ENCODE peak calls at places on chromosomes 5 and 9, in nine cellular contexts. E is activated CD8-positive, alpha-beta memory T cell treated with anti-CD3 and anti-CD28 coated beads for 4 hours; S is AG08395; Q is neural crest cell; L is GM10248; O is NCI-H460; M is GM03348; R is right atrium auricular region; B is MV-4-11. I is an unnamed sample.

GRCh38 chr9:80376180-80376579 is 804.4 kb downstream of the TLE4 start:
- DNase-seq in O (no peak), S (no peak), Q (no peak), R (no peak), B (no peak), M (no peak), E (no peak), L (no peak), I (no peak)

GRCh38 chr9:78280982-78281668 is 15.8 kb upstream of the PSAT1 start:
- DNase-seq in O (no peak), L (no peak), B (no peak), S (no peak), M (peak; percentile 44), Q (no peak), E (no peak), R (peak; percentile 75), I (no peak)

GRCh38 chr9:127700140-127700539 is 6.6 kb upstream of the CFAP157 start:
- DNase-seq in B (no peak), Q (no peak), S (no peak), R (no peak), E (no peak), L (no peak), M (no peak), O (no peak), I (no peak)

GRCh38 chr5:110070836-110071235 is 381.1 kb downstream of the MAN2A1 start:
- DNase-seq in S (no peak), R (no peak), O (no peak), B (no peak), Q (no peak), E (no peak), M (no peak), L (no peak), I (no peak)

GRCh38 chr5:30103056-30104020 is 1090.1 kb upstream of the CDH6 start:
- DNase-seq in E (no peak), O (no peak), M (no peak), B (no peak), Q (no peak), L (no peak), S (no peak), R (no peak), I (no peak)

GRCh38 chr9:129703667-129704355 is 38.4 kb downstream of the PRRX2 start:
- DNase-seq in L (no peak), R (peak; percentile 76), M (peak; percentile 78), O (no peak), S (peak; percentile 83), E (no peak), B (no peak), Q (no peak), I (no peak)

GRCh38 chr5:173670791-173671120 is 54.3 kb upstream of the BOD1 start:
- DNase-seq in L (no peak), E (no peak), B (no peak), R (no peak), O (no peak), M (peak; percentile 37), Q (no peak), S (no peak), I (no peak)

GRCh38 chr9:93613791-93614190 is 37.4 kb downstream of the PHF2 start:
- DNase-seq in E (no peak), O (no peak), Q (no peak), S (no peak), R (peak; percentile 40), L (no peak), B (no peak), M (no peak), I (no peak)

GRCh38 chr9:92668746-92669526 is 995 bp downstream of the IPPK start:
- DNase-seq in L (no peak), Q (no peak), O (peak; percentile 45), S (peak; percentile 82), R (peak; percentile 74), E (peak; percentile 24), B (no peak), M (peak; percentile 88), I (no peak)

GRCh38 chr9:75893096-75893495 is 2.6 kb downstream of the PCSK5 start:
- DNase-seq in B (no peak), M (no peak), R (no peak), Q (no peak), O (no peak), L (no peak), E (no peak), S (no peak), I (no peak)

GRCh38 chr5:76801159-76801802 is 17.5 kb upstream of the F2RL1 start:
- DNase-seq in R (peak; percentile 86), O (no peak), Q (no peak), E (no peak), M (peak; percentile 76), L (no peak), B (no peak), S (peak; percentile 68), I (no peak)

GRCh38 chr5:103424008-103424407 is 138.6 kb downstream of the NUDT12 start:
- DNase-seq in O (no peak), R (no peak), L (no peak), M (no peak), Q (no peak), S (no peak), E (no peak), B (no peak), I (no peak)

GRCh38 chr5:93289915-93290314 is 291.1 kb downstream of the NR2F1-AS1 start:
- DNase-seq in E (no peak), B (no peak), O (no peak), L (no peak), R (no peak), M (no peak), Q (no peak), S (no peak), I (no peak)

GRCh38 chr9:135102331-135102730 is 14.9 kb downstream of the OLFM1 start:
- DNase-seq in Q (no peak), B (no peak), S (no peak), L (no peak), E (no peak), R (no peak), O (no peak), M (no peak), I (no peak)

GRCh38 chr9:130711469-130711868 is 17.9 kb downstream of the EXOSC2 start:
- DNase-seq in E (no peak), R (no peak), M (no peak), S (no peak), Q (no peak), O (no peak), L (no peak), B (no peak), I (no peak)

GRCh38 chr9:90881648-90882047 is 80.0 kb downstream of the SYK start:
- DNase-seq in O (no peak), S (no peak), Q (no peak), E (no peak), B (no peak), R (no peak), M (no peak), L (peak; percentile 24), I (no peak)

GRCh38 chr5:66882592-66883227 is 286.5 kb downstream of the MAST4 start:
- DNase-seq in S (no peak), B (no peak), O (peak; percentile 72), M (no peak), L (no peak), E (no peak), R (no peak), Q (no peak), I (no peak)

GRCh38 chr5:141608046-141608445 is 10.8 kb downstream of the DIAPH1 start:
- DNase-seq in L (no peak), E (no peak), O (no peak), Q (no peak), B (no peak), S (no peak), R (no peak), M (no peak), I (no peak)

GRCh38 chr5:143976055-143976454 is 164.1 kb downstream of the HMHB1 start:
- DNase-seq in S (peak; percentile 13), O (no peak), Q (no peak), R (no peak), M (no peak), B (no peak), L (no peak), E (no peak), I (no peak)

GRCh38 chr9:134592018-134592818 is 49.4 kb upstream of the COL5A1 start:
- DNase-seq in L (no peak), O (no peak), Q (no peak), E (no peak), S (peak; percentile 94), R (peak; percentile 84), M (peak; percentile 94), B (peak; percentile 92), I (no peak)

GRCh38 chr9:37988041-37988440 is 81.0 kb downstream of the SHB start:
- DNase-seq in M (no peak), B (no peak), S (no peak), Q (no peak), L (no peak), E (no peak), R (no peak), O (no peak), I (no peak)